ENCODE peak calls at places on chromosomes 12 and 14, in seven cellular contexts. G is GM12878, D is WTC11, K is cardiac fibroblast, O is heart right ventricle, J is NB4, V is adrenal gland. M is an unnamed sample.

GRCh38 chr14:29630566-29631160 is 297.0 kb downstream of the PRKD1 start:
- DNase-seq in D (no peak), K (peak; percentile 66), O (no peak), G (no peak), V (no peak), J (no peak), M (no peak)

GRCh38 chr12:55703288-55703687 is 4.4 kb downstream of the ITGA7 start:
- DNase-seq in G (no peak), K (no peak), O (peak; percentile 54), D (no peak), V (no peak), J (no peak), M (no peak)

GRCh38 chr12:130870442-130871285 is 1.2 kb upstream of the RAN start:
- DNase-seq in G (peak; percentile 75), K (peak; percentile 98), J (peak; percentile 99), D (peak; percentile 76), O (peak; percentile 48), V (peak; percentile 85), M (peak; percentile 75)

GRCh38 chr14:52917732-52918131 is 33.1 kb downstream of the FERMT2 start:
- DNase-seq in V (no peak), J (no peak), G (no peak), K (peak; percentile 49), O (no peak), D (no peak), M (no peak)

GRCh38 chr14:86296173-86296572 is 766.2 kb downstream of the FLRT2 start:
- DNase-seq in D (no peak), K (peak; percentile 85), V (no peak), J (no peak), G (no peak), O (no peak), M (peak; percentile 84)

GRCh38 chr12:15535287-15535895 is 213.1 kb downstream of the PTPRO start:
- DNase-seq in O (no peak), K (no peak), D (no peak), V (no peak), G (no peak), J (no peak), M (no peak)

GRCh38 chr12:65656904-65657351 is 167.4 kb upstream of the HMGA2 start:
- DNase-seq in O (no peak), J (peak; percentile 96), V (no peak), K (peak; percentile 73), G (no peak), D (no peak), M (no peak)

GRCh38 chr12:123109319-123109772 is 41.5 kb downstream of the PITPNM2 start:
- DNase-seq in D (no peak), J (no peak), O (no peak), K (no peak), V (peak; percentile 75), G (no peak), M (no peak)

GRCh38 chr14:70416322-70416716 is 571 bp downstream of the SYNJ2BP start:
- DNase-seq in K (peak; percentile 19), V (no peak), D (no peak), J (peak; percentile 4), G (no peak), O (no peak), M (no peak)

GRCh38 chr14:33758545-33758944 is 192.3 kb downstream of the EGLN3 start:
- DNase-seq in J (no peak), V (no peak), D (no peak), O (no peak), G (no peak), K (no peak), M (no peak)

GRCh38 chr12:40375076-40375475 is 150.3 kb downstream of the LRRK2 start:
- DNase-seq in K (peak; percentile 2), O (no peak), J (peak; percentile 48), G (no peak), D (no peak), V (no peak), M (no peak)

GRCh38 chr14:50937325-50937724 is 7.0 kb downstream of the PYGL start:
- DNase-seq in V (no peak), G (no peak), D (no peak), K (peak; percentile 53), J (peak; percentile 64), O (no peak), M (no peak)

GRCh38 chr14:35826218-35826951 is at the start of gene BRMS1L:
- DNase-seq in D (peak; percentile 98), V (peak; percentile 99), J (peak; percentile 99), K (peak; percentile 99), O (peak; percentile 98), G (peak; percentile 97), M (peak; percentile 99)

GRCh38 chr12:3326850-3327780 is 163.9 kb upstream of the PRMT8 start:
- DNase-seq in O (no peak), D (no peak), K (no peak), G (no peak), J (peak; percentile 30), V (no peak), M (no peak)

GRCh38 chr12:20445693-20446092 is 77.4 kb downstream of the PDE3A start:
- DNase-seq in J (no peak), O (no peak), V (no peak), G (no peak), D (no peak), K (peak; percentile 30), M (no peak)

GRCh38 chr12:31859232-31859977 is 99.8 kb upstream of the RESF1 start:
- DNase-seq in D (no peak), J (no peak), G (peak; percentile 63), O (no peak), K (no peak), V (no peak), M (no peak)

GRCh38 chr12:48336564-48336963 is 14.2 kb downstream of the ZNF641 start:
- DNase-seq in O (no peak), J (peak; percentile 14), G (no peak), K (no peak), V (no peak), D (peak; percentile 35), M (no peak)

GRCh38 chr12:124837958-124838803 is 25.5 kb downstream of the SCARB1 start:
- DNase-seq in V (peak; percentile 99), O (peak; percentile 61), J (no peak), K (peak; percentile 97), G (no peak), D (no peak), M (no peak)

GRCh38 chr14:37566811-37567371 is 28.2 kb downstream of the FOXA1 start:
- DNase-seq in K (peak; percentile 33), D (no peak), G (no peak), V (no peak), O (no peak), J (no peak), M (no peak)

GRCh38 chr12:123387508-123388217 is 3.7 kb downstream of the KMT5A start:
- DNase-seq in G (no peak), J (peak; percentile 61), K (no peak), O (no peak), D (no peak), V (no peak), M (no peak)

GRCh38 chr12:39235990-39236767 is 206.7 kb downstream of the KIF21A start:
- DNase-seq in J (peak; percentile 7), O (no peak), K (peak; percentile 12), G (no peak), D (no peak), V (no peak), M (no peak)

GRCh38 chr12:100364334-100364733 is 7.5 kb downstream of the SLC17A8 start:
- DNase-seq in V (no peak), G (no peak), K (no peak), O (no peak), J (no peak), D (no peak), M (no peak)

GRCh38 chr12:5534800-5535199 is 102.9 kb downstream of the NTF3 start:
- DNase-seq in V (no peak), K (no peak), D (no peak), J (no peak), G (no peak), O (no peak), M (no peak)
- TF ChIP-seq CTCF in V (no peak), K (no peak), D (no peak), J (no peak), G (no peak), O (no peak), M (no peak)

DNA sequence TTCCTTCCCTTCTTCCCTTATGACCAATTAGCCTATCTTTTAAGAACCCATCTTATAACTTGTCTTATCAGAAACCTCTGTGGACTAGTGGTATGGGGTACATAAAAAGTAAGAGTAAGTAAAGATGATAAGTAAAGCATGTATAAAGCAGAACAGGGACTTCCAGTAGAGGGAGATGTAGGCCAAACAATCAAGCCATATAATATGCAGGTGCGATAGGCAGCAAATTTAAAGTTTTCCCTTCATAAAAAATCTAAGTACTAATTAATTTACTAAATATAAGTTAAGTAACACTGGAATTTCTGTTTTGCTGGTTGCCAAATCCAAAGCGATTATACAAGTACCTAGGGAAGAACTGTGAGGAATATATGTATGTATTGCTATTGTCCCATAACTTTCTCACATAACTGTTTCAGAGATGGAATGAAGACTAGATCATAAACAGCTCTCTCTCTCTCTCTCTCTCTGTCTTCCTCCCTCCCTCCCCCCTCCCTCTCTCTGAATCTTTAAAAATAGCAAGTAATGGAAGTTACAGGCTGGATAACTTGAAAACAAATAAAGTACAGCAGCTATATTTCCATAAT is 25.7 kb downstream of the METTL25 start:
- DNase-seq in K (peak; percentile 60), D (no peak), O (no peak), V (no peak), J (peak; percentile 36), G (no peak), M (no peak)
- TF ChIP-seq CTCF in K (peak; percentile 45), D (no peak), O (no peak), V (peak; percentile 19), J (peak; percentile 27), G (peak; percentile 30), M (peak; percentile 41)

DNA sequence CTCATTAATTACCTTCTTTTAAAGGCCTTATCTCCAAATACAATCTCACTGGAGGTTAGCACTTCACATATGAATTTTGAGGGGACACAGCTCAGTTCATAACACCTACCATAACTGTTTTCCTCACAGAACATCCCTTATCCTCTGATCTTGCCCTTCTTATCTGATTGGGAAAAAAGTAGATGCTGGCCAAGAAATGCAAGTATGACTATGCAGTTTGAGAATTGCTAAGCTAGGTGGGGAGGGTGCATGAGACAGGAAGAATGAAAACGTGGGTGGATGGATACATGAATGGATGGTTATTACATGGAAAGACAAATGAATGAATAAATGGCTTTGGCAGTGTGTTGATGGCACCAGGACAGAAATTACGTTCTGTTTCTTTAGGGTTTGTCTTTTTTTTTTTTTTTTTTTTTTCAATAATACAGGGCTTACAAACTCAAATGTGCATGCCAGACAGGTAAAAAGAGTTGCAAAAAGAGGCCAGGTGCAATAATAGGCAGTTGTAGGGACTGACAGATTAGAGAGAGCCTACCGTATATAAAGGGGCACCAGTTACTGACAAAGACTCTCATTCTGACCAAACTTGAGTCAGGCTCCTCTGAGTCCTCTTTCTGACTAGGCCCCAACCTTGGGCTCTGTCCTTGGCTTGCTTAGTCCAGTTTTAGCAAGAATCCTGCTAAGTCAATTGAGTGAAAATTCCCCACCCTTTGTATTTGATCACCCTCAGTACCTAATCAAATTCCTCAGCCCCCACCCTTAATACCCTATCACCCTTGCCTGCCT is 304.9 kb downstream of the ZFP36L1 start:
- DNase-seq in V (peak; percentile 18), G (no peak), O (no peak), K (no peak), J (no peak), D (no peak), M (no peak)
- TF ChIP-seq CTCF in V (no peak), G (no peak), O (no peak), K (no peak), J (no peak), D (no peak), M (no peak)

DNA sequence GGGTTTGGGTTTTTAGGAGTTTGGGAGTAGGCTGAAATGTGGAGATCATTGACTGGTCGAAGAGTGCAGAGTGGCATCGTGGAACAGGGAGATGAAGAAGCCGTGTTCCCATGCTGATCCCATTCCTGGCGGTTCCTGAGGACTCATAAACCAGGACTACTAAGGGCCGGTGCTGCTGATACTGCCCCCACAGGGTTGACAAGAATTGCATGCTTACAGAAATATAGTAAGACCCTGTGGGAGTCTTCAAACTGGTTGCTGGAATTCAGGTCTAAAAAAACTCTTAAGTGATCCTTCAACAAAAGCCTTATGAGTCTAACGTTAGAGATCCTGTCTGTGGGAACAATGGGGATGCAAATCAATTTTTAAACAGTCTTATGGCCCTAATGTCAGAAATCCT is 64.0 kb upstream of the ARHGAP5 start:
- DNase-seq in V (no peak), D (peak; percentile 43), K (no peak), J (no peak), O (no peak), G (no peak), M (no peak)
- TF ChIP-seq CTCF in V (no peak), D (peak; percentile 16), K (no peak), J (no peak), O (no peak), G (no peak), M (no peak)

M was measured in glutamatergic neuron.